ENCODE peak calls at places on chromosome 14, in four cellular contexts. K is mucosa of descending colon, F is fibroblast of the aortic adventitia, E is cardiac fibroblast. B is an unnamed sample.

GRCh38 chr14:91403069-91403600 is 14.5 kb downstream of the CCDC88C start:
- DNase-seq in K (no peak), F (no peak), E (no peak), B (no peak)

GRCh38 chr14:103207404-103208072 is 84.3 kb downstream of the TNFAIP2 start:
- DNase-seq in K (no peak), F (peak; percentile 57), E (peak; percentile 18), B (no peak)

GRCh38 chr14:92579244-92579643 is 65.7 kb downstream of the RIN3 start:
- DNase-seq in K (no peak), F (no peak), E (no peak), B (no peak)

GRCh38 chr14:102392506-102392905 is 29.8 kb downstream of the TECPR2 start:
- DNase-seq in K (no peak), F (peak; percentile 27), E (no peak), B (no peak)

GRCh38 chr14:102594514-102595175 is 2.2 kb downstream of the RCOR1 start:
- DNase-seq in K (no peak), F (peak; percentile 70), E (peak; percentile 70), B (no peak)

GRCh38 chr14:35336171-35337073 is 44.2 kb downstream of the PSMA6 start:
- DNase-seq in K (peak; percentile 93), F (peak; percentile 92), E (peak; percentile 100), B (peak; percentile 41)

GRCh38 chr14:53249059-53249458 is 95.9 kb upstream of the DDHD1 start:
- DNase-seq in K (no peak), F (peak; percentile 36), E (peak; percentile 6), B (peak; percentile 7)

GRCh38 chr14:96136361-96136760 is 68.3 kb upstream of the BDKRB2 start:
- DNase-seq in K (no peak), F (peak; percentile 77), E (peak; percentile 78), B (no peak)

GRCh38 chr14:33539918-33540357 is 410.9 kb downstream of the EGLN3 start:
- DNase-seq in K (no peak), F (no peak), E (peak; percentile 16), B (no peak)

GRCh38 chr14:96203635-96204034 is 1.0 kb upstream of the BDKRB2 start:
- DNase-seq in K (no peak), F (no peak), E (no peak), B (no peak)

GRCh38 chr14:92135269-92135668 is 13.5 kb downstream of the CPSF2 start:
- DNase-seq in K (no peak), F (peak; percentile 64), E (peak; percentile 67), B (no peak)

GRCh38 chr14:65069874-65070709 is 32.2 kb downstream of the MAX start:
- DNase-seq in K (peak; percentile 89), F (no peak), E (no peak), B (no peak)

GRCh38 chr14:93734086-93734822 is 54.0 kb downstream of the PRIMA1 start:
- DNase-seq in K (no peak), F (no peak), E (no peak), B (no peak)

GRCh38 chr14:94139421-94139820 is 10.0 kb upstream of the IFI27L2 start:
- DNase-seq in K (no peak), F (no peak), E (no peak), B (no peak)

GRCh38 chr14:66174453-66174891 is 311.7 kb upstream of the CCDC196 start:
- DNase-seq in K (no peak), F (peak; percentile 64), E (peak; percentile 35), B (no peak)

GRCh38 chr14:24944800-24945199 is 105.1 kb downstream of the STXBP6 start:
- DNase-seq in K (no peak), F (no peak), E (no peak), B (no peak)

GRCh38 chr14:94643316-94644101 is 31.3 kb downstream of the SERPINA3 start:
- DNase-seq in K (no peak), F (no peak), E (no peak), B (no peak)

GRCh38 chr14:31357279-31357678 is 63.1 kb downstream of the HEATR5A start:
- DNase-seq in K (no peak), F (no peak), E (no peak), B (no peak)

GRCh38 chr14:84493779-84494178 is 1036.2 kb upstream of the FLRT2 start:
- DNase-seq in K (no peak), F (no peak), E (no peak), B (no peak)

GRCh38 chr14:84485016-84485415 is 1044.9 kb upstream of the FLRT2 start:
- DNase-seq in K (no peak), F (no peak), E (no peak), B (no peak)

DNA sequence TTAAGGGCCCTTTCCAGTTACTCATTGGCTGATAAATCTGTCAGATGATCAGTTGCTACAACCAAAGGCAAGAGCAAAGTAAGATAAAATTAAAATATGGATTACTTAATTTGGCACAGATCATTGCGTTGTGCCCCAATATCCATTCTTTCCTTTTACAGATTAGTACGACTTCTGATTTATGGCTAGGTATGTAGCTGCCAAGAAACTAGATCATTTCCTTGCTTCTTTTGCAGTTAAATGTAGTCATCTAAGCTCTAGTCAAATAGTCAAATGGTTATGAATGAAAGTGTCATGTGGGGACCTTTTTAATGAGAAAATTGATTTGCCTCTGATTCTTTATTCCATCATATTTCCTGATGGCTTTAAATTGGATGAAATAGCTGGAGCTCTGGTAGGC is 1039.9 kb upstream of the FLRT2 start:
- DNase-seq in K (no peak), F (no peak), E (no peak), B (no peak)
- TF ChIP-seq CTCF in K (no peak), F (no peak), E (no peak), B (no peak)

GRCh38 chr14:75449703-75450102 is 21.9 kb downstream of the JDP2 start:
- DNase-seq in K (no peak), F (peak; percentile 37), E (no peak), B (no peak)
- H3K4me3 ChIP-seq in K (no peak overlapping the region), F (no peak overlapping the region), E (no peak overlapping the region), B (no peak overlapping the region)

GRCh38 chr14:101374373-101375338 is 186.6 kb upstream of the DIO3 start:
- DNase-seq in K (no peak), F (no peak), E (no peak), B (no peak)

GRCh38 chr14:101372494-101372813 is 188.8 kb upstream of the DIO3 start:
- DNase-seq in K (no peak), F (no peak), E (no peak), B (no peak)

GRCh38 chr14:101371691-101372493 is 189.4 kb upstream of the DIO3 start:
- DNase-seq in K (no peak), F (no peak), E (no peak), B (no peak)

GRCh38 chr14:101373690-101374295 is 187.5 kb upstream of the DIO3 start:
- DNase-seq in K (no peak), F (no peak), E (no peak), B (no peak)

GRCh38 chr14:101372894-101373640 is 188.2 kb upstream of the DIO3 start:
- DNase-seq in K (no peak), F (no peak), E (no peak), B (no peak)
- TF ChIP-seq CTCF in K (no peak), F (no peak), E (no peak), B (no peak)

GRCh38 chr14:76376409-76376877 is 506 bp downstream of the ESRRB start:
- DNase-seq in K (no peak), F (no peak), E (no peak), B (no peak)
- H3K4me3 ChIP-seq in K (no peak overlapping the region), F (peak overlapping the region; percentile 40), E (peak overlapping the region; percentile 18), B (peak overlapping the region; percentile 37)

GRCh38 chr14:56650075-56650474 is 70.5 kb downstream of the TMEM260 start:
- DNase-seq in K (no peak), F (no peak), E (peak; percentile 4), B (no peak)
- TF ChIP-seq CTCF in K (no peak), F (no peak), E (no peak), B (no peak)

DNA sequence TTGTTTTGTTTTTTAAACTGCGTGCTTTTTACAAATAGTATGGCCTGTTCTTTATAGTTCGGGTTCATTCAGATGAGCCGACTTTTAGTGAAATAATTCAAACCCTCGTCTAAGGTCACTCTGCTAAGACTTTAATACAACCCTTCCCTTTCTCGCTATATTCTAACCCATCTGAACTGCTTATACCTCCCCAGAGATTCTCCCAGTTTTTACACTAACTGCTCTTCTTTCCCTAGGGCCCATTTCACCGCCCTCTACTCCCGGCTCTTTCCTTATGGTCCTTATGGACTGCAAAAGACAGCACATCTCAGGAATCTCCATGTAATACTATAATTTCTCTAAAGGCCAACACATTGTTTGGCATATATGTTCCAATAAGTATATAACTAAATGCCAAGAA is 2.1 kb downstream of the MAPK1IP1L start:
- DNase-seq in K (no peak), F (no peak), E (no peak), B (no peak)
- H3K4me3 ChIP-seq in K (no peak overlapping the region), F (peak overlapping the region; percentile 95), E (peak overlapping the region; percentile 99), B (peak overlapping the region; percentile 94)

GRCh38 chr14:99609245-99610117 is 5.5 kb upstream of the CCDC85C start:
- DNase-seq in K (no peak), F (peak; percentile 28), E (peak; percentile 33), B (no peak)
- TF ChIP-seq CTCF in K (no peak), F (peak; percentile 77), E (no peak), B (no peak)

DNA sequence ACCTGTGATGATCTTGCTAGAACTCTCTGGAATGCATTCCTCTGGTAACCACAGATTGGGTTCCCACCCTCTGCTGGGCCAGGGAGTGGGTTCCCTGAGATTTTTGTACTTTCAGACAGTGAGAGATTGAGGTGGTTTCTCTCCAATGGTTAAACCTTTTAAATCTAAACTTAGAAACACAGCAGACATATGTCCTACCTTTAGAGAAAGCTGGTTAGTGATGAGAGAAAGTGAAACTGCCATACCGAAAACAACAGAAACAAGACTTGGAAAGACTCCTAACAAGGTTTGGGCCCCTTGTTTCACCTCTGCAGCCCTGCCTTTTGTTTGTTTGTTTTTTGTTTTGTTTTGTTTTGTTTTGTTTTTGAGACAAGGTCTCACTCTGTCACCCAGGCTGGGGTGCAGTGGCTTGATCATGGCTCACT is 9.7 kb upstream of the SGPP1 start:
- DNase-seq in K (no peak), F (peak; percentile 6), E (no peak), B (no peak)
- H3K4me3 ChIP-seq in K (no peak overlapping the region), F (no peak overlapping the region), E (no peak overlapping the region), B (no peak overlapping the region)

DNA sequence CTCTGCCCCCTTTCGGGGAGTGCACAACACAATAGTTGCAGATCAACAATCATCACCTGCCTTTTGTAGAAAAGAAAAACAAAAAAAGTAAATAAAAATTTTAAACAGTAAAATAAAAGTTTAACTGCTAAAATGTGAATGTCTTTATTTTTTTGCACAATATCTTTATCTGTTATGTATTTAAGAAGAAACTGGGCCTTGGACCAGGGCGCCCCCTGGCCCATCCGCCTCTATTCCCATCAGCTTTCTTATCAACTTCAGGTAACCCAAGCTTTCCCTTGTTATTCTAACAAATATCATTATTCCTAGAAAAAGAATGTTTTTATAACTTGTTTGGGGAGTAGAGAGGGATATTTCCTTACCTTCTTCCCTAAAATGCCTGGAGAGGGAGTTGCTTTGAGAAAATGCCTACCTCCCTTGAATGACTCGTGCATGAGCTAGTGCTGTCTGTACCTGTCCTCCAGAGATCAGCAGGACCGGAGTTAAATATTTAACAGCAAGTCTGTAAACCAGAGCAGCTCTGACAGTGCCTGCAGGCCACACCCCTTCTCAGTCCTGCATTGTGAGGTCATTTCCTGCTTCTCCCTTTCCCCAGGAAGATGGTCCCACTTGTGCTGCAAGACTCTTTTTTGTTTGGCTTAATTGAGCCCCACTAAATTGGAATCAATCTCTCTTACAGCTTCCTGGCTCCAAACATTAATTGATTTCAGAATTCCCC is 192.8 kb upstream of the RGS6 start:
- DNase-seq in K (no peak), F (peak; percentile 21), E (peak; percentile 21), B (no peak)
- TF ChIP-seq CTCF in K (no peak), F (peak; percentile 4), E (no peak), B (peak; percentile 15)

GRCh38 chr14:100058777-100059432 is 6.3 kb upstream of the EVL start:
- DNase-seq in K (no peak), F (no peak), E (no peak), B (no peak)
- H3K4me3 ChIP-seq in K (no peak overlapping the region), F (no peak overlapping the region), E (no peak overlapping the region), B (no peak overlapping the region)

B was measured in retinal pigment epithelial cell.